ENCODE peak calls at places on chromosome X, in six cellular contexts. F is fibroblast of the aortic adventitia, Q is brain microvascular endothelial cell, D is cardiac muscle cell, K is CD14-positive monocyte, M is endothelial cell. P is an unnamed sample.

GRCh38 chrX:129145382-129145781 is 377.9 kb downstream of the SMARCA1 start:
- DNase-seq in M (no peak), D (no peak), F (no peak), K (no peak), Q (no peak), P (no peak)

GRCh38 chrX:35696760-35697234 is 101.3 kb upstream of the MAGEB16 start:
- DNase-seq in M (no peak), K (no peak), D (no peak), F (no peak), Q (no peak), P (no peak)

GRCh38 chrX:130728208-130728607 is 174.8 kb downstream of the ENOX2 start:
- DNase-seq in K (no peak), F (peak), Q (no peak), D (peak), M (no peak), P (peak)

GRCh38 chrX:22095306-22095705 is 63.2 kb downstream of the PHEX start:
- DNase-seq in F (peak), D (peak), M (no peak), Q (no peak), K (no peak), P (peak)

GRCh38 chrX:51747671-51748070 is 4.4 kb downstream of the GSPT2 start:
- DNase-seq in K (no peak), Q (no peak), F (peak), D (peak), M (no peak), P (peak)

GRCh38 chrX:38807873-38808272 is 6.6 kb downstream of the MID1IP1 start:
- DNase-seq in D (peak), F (peak), M (no peak), Q (no peak), K (no peak), P (no peak)

GRCh38 chrX:49040376-49040955 is 2.7 kb downstream of the TFE3 start:
- DNase-seq in F (peak), M (no peak), K (no peak), Q (peak), D (peak), P (peak)

GRCh38 chrX:69158166-69159040 is 6.8 kb downstream of the PJA1 start:
- DNase-seq in Q (peak), F (peak), K (no peak), D (peak), M (peak), P (peak)

GRCh38 chrX:95764972-95765451 is 919.6 kb upstream of the DIAPH2 start:
- DNase-seq in F (peak), D (peak), K (no peak), M (no peak), Q (peak), P (peak)

GRCh38 chrX:51047950-51048349 is 137.4 kb downstream of the BMP15 start:
- DNase-seq in K (no peak), Q (no peak), M (no peak), D (no peak), F (no peak), P (no peak)

GRCh38 chrX:102833136-102833535 is 103.9 kb upstream of the RAB40AL start:
- DNase-seq in K (no peak), D (peak), F (peak), Q (peak), M (no peak), P (peak)

DNA sequence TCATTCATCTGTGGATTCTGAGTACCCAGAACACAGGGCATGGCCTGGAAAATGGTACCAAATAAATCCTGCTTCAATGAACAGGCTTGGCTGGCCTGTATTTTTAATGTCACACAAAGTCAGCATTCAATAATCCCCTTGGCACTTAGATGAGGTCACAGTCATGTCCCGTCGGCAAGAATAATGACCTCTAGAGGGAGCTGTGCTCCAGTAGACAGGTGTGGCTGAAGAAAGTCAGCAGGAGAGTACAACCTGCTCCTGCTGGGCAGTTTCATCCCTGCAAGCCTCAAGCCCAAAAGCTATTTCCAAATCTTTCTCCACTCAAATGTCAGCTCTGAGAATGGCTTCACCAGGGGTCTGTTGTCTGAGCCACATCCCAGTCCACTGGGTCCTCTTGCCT is 404.0 kb upstream of the F9 start:
- DNase-seq in D (no peak), F (no peak), Q (no peak), M (peak), K (no peak), P (no peak)
- TF ChIP-seq CTCF in D (no peak), F (peak), Q (peak), M (peak), K (peak), P (no peak)

GRCh38 chrX:76127341-76127740 is 45.5 kb upstream of the PBDC1 start:
- DNase-seq in D (no peak), Q (no peak), F (no peak), K (no peak), M (no peak), P (no peak)
- TF ChIP-seq CTCF in D (no peak), Q (no peak), F (no peak), K (no peak), M (no peak), P (no peak)

GRCh38 chrX:153782324-153782723 is 1.5 kb downstream of the SRPK3 start:
- DNase-seq in M (no peak), K (no peak), D (no peak), F (no peak), Q (no peak), P (no peak)
- TF ChIP-seq CTCF in M (no peak), K (no peak), D (no peak), F (no peak), Q (peak), P (no peak)

DNA sequence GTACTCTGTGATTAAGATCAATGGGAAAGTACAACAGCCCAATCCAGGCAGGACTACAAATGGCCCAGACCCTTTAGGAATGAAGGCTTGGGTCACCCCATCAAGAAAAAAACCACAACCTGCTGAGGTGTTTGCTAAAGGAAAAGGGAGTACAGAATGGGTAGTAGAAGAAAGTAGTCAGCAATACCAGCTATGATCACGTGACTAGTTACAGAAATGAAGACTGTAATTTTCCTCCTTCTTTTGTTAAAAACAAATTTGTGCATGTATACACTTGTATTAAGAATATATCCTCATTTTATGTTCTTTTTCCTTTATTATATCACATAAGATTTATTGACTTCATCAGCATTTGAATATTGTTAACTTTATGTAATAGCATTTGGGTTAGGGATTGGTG is 160.1 kb upstream of the TBX22 start:
- DNase-seq in D (no peak), K (no peak), F (no peak), Q (no peak), M (no peak), P (no peak)
- TF ChIP-seq CTCF in D (no peak), K (no peak), F (no peak), Q (no peak), M (no peak), P (no peak)

GRCh38 chrX:42247241-42247640 is 323.9 kb upstream of the CASK start:
- DNase-seq in Q (peak), K (no peak), F (peak), D (peak), M (no peak), P (peak)
- TF ChIP-seq CTCF in Q (no peak), K (no peak), F (no peak), D (no peak), M (no peak), P (no peak)

GRCh38 chrX:19040373-19040772 is 56.5 kb upstream of the PHKA2 start:
- DNase-seq in M (no peak), Q (no peak), F (peak), D (no peak), K (no peak), P (peak)
- TF ChIP-seq CTCF in M (peak), Q (no peak), F (peak), D (peak), K (no peak), P (no peak)

GRCh38 chrX:137052641-137053235 is 18.9 kb upstream of the GPR101 start:
- DNase-seq in Q (no peak), M (peak), D (peak), F (no peak), K (no peak), P (no peak)
- TF ChIP-seq CTCF in Q (no peak), M (peak), D (no peak), F (no peak), K (peak), P (no peak)

DNA sequence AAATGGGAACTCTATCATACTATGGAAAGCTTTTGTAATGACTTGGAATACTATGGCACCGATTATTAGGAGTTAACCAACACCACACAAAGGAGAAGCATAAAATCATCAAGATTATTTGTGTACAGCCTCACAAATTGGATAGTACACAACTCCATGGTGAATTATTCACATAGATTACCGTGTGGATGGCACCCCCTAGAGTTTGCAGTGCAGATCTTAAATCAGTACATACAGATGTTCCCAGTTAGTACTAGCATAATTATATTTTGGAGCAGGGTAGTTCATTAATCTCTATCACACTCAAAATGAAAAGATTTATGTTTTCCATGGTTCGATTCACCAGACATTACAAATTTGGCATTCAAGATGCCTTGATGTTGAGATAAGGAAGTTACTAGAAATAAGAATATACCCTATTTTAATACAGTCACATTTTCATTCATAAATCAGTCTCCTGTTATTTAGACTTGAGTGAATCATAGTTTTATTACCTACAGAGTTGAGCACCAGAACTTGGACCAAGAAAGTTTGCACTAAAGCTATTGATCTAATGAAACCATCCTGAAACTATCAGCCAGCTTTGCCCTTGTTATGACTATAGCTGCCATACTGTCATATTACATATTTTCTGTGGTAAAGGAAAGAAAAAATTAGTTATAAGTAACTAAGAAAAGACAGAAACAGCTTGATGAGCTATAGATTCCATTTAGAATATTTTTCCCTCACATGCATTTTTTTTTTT is 531.8 kb downstream of the GLUD2 start:
- DNase-seq in M (peak), K (no peak), D (peak), F (peak), Q (peak), P (peak)
- TF ChIP-seq CTCF in M (peak), K (no peak), D (peak), F (peak), Q (peak), P (peak)

GRCh38 chrX:115547448-115547847 is 13.5 kb upstream of the PLS3 start:
- DNase-seq in F (no peak), M (no peak), D (no peak), K (no peak), Q (no peak), P (no peak)
- TF ChIP-seq CTCF in F (peak), M (no peak), D (no peak), K (no peak), Q (peak), P (no peak)

P was measured in cardiac fibroblast.